ENCODE peak calls at places on chromosomes 13 and 19, in eight cellular contexts. One of them, this sample, is unnamed.

GRCh38 chr13:41199526-41199925 is 5.2 kb upstream of the KBTBD7 start:
- DNase-seq in stomach: no peak
- DNase-seq in SK-N-SH: no peak
- DNase-seq in K562: no peak
- DNase-seq in transverse colon: no peak
- DNase-seq in esophagus muscularis mucosa: no peak
- DNase-seq in endothelial cell of umbilical vein: no peak
- DNase-seq in GM23338: no peak
- DNase-seq in this sample: no peak

GRCh38 chr13:30714629-30715028 is 20.7 kb upstream of the ALOX5AP start:
- DNase-seq in stomach: no peak
- DNase-seq in SK-N-SH: no peak
- DNase-seq in K562: no peak
- DNase-seq in transverse colon: no peak
- DNase-seq in esophagus muscularis mucosa: no peak
- DNase-seq in endothelial cell of umbilical vein: no peak
- DNase-seq in GM23338: no peak
- DNase-seq in this sample: no peak

GRCh38 chr13:99396446-99396845 is 89.2 kb upstream of the GPR183 start:
- DNase-seq in stomach: peak
- DNase-seq in SK-N-SH: no peak
- DNase-seq in K562: no peak
- DNase-seq in transverse colon: no peak
- DNase-seq in esophagus muscularis mucosa: no peak
- DNase-seq in endothelial cell of umbilical vein: no peak
- DNase-seq in GM23338: no peak
- DNase-seq in this sample: no peak

GRCh38 chr19:55216461-55217198 is 7.3 kb upstream of the PTPRH start:
- DNase-seq in stomach: peak
- DNase-seq in SK-N-SH: peak
- DNase-seq in K562: peak
- DNase-seq in transverse colon: peak
- DNase-seq in esophagus muscularis mucosa: no peak
- DNase-seq in endothelial cell of umbilical vein: peak
- DNase-seq in GM23338: peak
- DNase-seq in this sample: peak

GRCh38 chr19:55284405-55285058 is 735 bp downstream of the BRSK1 start:
- DNase-seq in stomach: no peak
- DNase-seq in SK-N-SH: peak
- DNase-seq in K562: no peak
- DNase-seq in transverse colon: no peak
- DNase-seq in esophagus muscularis mucosa: no peak
- DNase-seq in endothelial cell of umbilical vein: no peak
- DNase-seq in GM23338: peak
- DNase-seq in this sample: no peak

GRCh38 chr13:27605099-27605498 is 15.2 kb downstream of the LNX2 start:
- DNase-seq in stomach: no peak
- DNase-seq in SK-N-SH: no peak
- DNase-seq in K562: no peak
- DNase-seq in transverse colon: no peak
- DNase-seq in esophagus muscularis mucosa: no peak
- DNase-seq in endothelial cell of umbilical vein: no peak
- DNase-seq in GM23338: no peak
- DNase-seq in this sample: no peak

GRCh38 chr19:46303345-46303701 is 6.5 kb downstream of the HIF3A start:
- DNase-seq in stomach: no peak
- DNase-seq in SK-N-SH: no peak
- DNase-seq in K562: no peak
- DNase-seq in transverse colon: no peak
- DNase-seq in esophagus muscularis mucosa: no peak
- DNase-seq in endothelial cell of umbilical vein: no peak
- DNase-seq in GM23338: peak
- DNase-seq in this sample: no peak

GRCh38 chr13:41457589-41458186 is 338 bp downstream of the RGCC start:
- DNase-seq in stomach: no peak
- DNase-seq in SK-N-SH: peak
- DNase-seq in K562: peak
- DNase-seq in transverse colon: no peak
- DNase-seq in esophagus muscularis mucosa: no peak
- DNase-seq in endothelial cell of umbilical vein: no peak
- DNase-seq in GM23338: peak
- DNase-seq in this sample: no peak

GRCh38 chr19:3039641-3040077 is 10.6 kb upstream of the TLE2 start:
- DNase-seq in stomach: no peak
- DNase-seq in SK-N-SH: no peak
- DNase-seq in K562: peak
- DNase-seq in transverse colon: no peak
- DNase-seq in esophagus muscularis mucosa: no peak
- DNase-seq in endothelial cell of umbilical vein: no peak
- DNase-seq in GM23338: peak
- DNase-seq in this sample: no peak

GRCh38 chr13:26867451-26868067 is 107.0 kb upstream of the GPR12 start:
- DNase-seq in stomach: no peak
- DNase-seq in SK-N-SH: no peak
- DNase-seq in K562: peak
- DNase-seq in transverse colon: no peak
- DNase-seq in esophagus muscularis mucosa: no peak
- DNase-seq in endothelial cell of umbilical vein: peak
- DNase-seq in GM23338: peak
- DNase-seq in this sample: no peak

GRCh38 chr13:109704771-109705628 is 81.4 kb downstream of the IRS2 start:
- DNase-seq in stomach: peak
- DNase-seq in SK-N-SH: no peak
- DNase-seq in K562: no peak
- DNase-seq in transverse colon: peak
- DNase-seq in esophagus muscularis mucosa: no peak
- DNase-seq in endothelial cell of umbilical vein: no peak
- DNase-seq in GM23338: no peak
- DNase-seq in this sample: no peak

GRCh38 chr19:18737954-18738351 is 53.2 kb downstream of the COMP start:
- DNase-seq in stomach: peak
- DNase-seq in SK-N-SH: no peak
- DNase-seq in K562: no peak
- DNase-seq in transverse colon: no peak
- DNase-seq in esophagus muscularis mucosa: no peak
- DNase-seq in endothelial cell of umbilical vein: no peak
- DNase-seq in GM23338: no peak
- DNase-seq in this sample: no peak

GRCh38 chr19:48493718-48494515 is 17.7 kb downstream of the LMTK3 start:
- DNase-seq in stomach: no peak
- DNase-seq in SK-N-SH: no peak
- DNase-seq in K562: no peak
- DNase-seq in transverse colon: no peak
- DNase-seq in esophagus muscularis mucosa: no peak
- DNase-seq in endothelial cell of umbilical vein: no peak
- DNase-seq in GM23338: peak
- DNase-seq in this sample: no peak

GRCh38 chr19:483332-484072 is 12.8 kb upstream of the MADCAM1 start:
- DNase-seq in stomach: no peak
- DNase-seq in SK-N-SH: peak
- DNase-seq in K562: no peak
- DNase-seq in transverse colon: no peak
- DNase-seq in esophagus muscularis mucosa: no peak
- DNase-seq in endothelial cell of umbilical vein: no peak
- DNase-seq in GM23338: no peak
- DNase-seq in this sample: no peak
- TF ChIP-seq POLR2AphosphoS5 in stomach: no peak
- TF ChIP-seq POLR2AphosphoS5 in SK-N-SH: no peak
- TF ChIP-seq POLR2AphosphoS5 in K562: no peak
- TF ChIP-seq POLR2AphosphoS5 in transverse colon: no peak
- TF ChIP-seq POLR2AphosphoS5 in esophagus muscularis mucosa: no peak
- TF ChIP-seq POLR2AphosphoS5 in endothelial cell of umbilical vein: no peak
- TF ChIP-seq POLR2AphosphoS5 in GM23338: no peak
- TF ChIP-seq POLR2AphosphoS5 in this sample: no peak

GRCh38 chr13:86932935-86933334 is 738.2 kb upstream of the SLITRK5 start:
- DNase-seq in stomach: no peak
- DNase-seq in SK-N-SH: no peak
- DNase-seq in K562: no peak
- DNase-seq in transverse colon: no peak
- DNase-seq in esophagus muscularis mucosa: no peak
- DNase-seq in endothelial cell of umbilical vein: no peak
- DNase-seq in GM23338: peak
- DNase-seq in this sample: no peak

GRCh38 chr13:86933676-86934075 is 737.5 kb upstream of the SLITRK5 start:
- DNase-seq in stomach: no peak
- DNase-seq in SK-N-SH: no peak
- DNase-seq in K562: no peak
- DNase-seq in transverse colon: no peak
- DNase-seq in esophagus muscularis mucosa: no peak
- DNase-seq in endothelial cell of umbilical vein: no peak
- DNase-seq in GM23338: peak
- DNase-seq in this sample: no peak
- TF ChIP-seq POLR2AphosphoS5 in stomach: no peak
- TF ChIP-seq POLR2AphosphoS5 in SK-N-SH: no peak
- TF ChIP-seq POLR2AphosphoS5 in K562: no peak
- TF ChIP-seq POLR2AphosphoS5 in transverse colon: no peak
- TF ChIP-seq POLR2AphosphoS5 in esophagus muscularis mucosa: no peak
- TF ChIP-seq POLR2AphosphoS5 in endothelial cell of umbilical vein: no peak
- TF ChIP-seq POLR2AphosphoS5 in GM23338: no peak
- TF ChIP-seq POLR2AphosphoS5 in this sample: no peak

GRCh38 chr13:23898101-23898500 is 799 bp upstream of the C1QTNF9B start:
- DNase-seq in stomach: no peak
- DNase-seq in SK-N-SH: no peak
- DNase-seq in K562: no peak
- DNase-seq in transverse colon: peak
- DNase-seq in esophagus muscularis mucosa: no peak
- DNase-seq in endothelial cell of umbilical vein: no peak
- DNase-seq in GM23338: no peak
- DNase-seq in this sample: no peak
- TF ChIP-seq POLR2AphosphoS5 in stomach: no peak
- TF ChIP-seq POLR2AphosphoS5 in SK-N-SH: no peak
- TF ChIP-seq POLR2AphosphoS5 in K562: no peak
- TF ChIP-seq POLR2AphosphoS5 in transverse colon: peak
- TF ChIP-seq POLR2AphosphoS5 in esophagus muscularis mucosa: no peak
- TF ChIP-seq POLR2AphosphoS5 in endothelial cell of umbilical vein: no peak
- TF ChIP-seq POLR2AphosphoS5 in GM23338: no peak
- TF ChIP-seq POLR2AphosphoS5 in this sample: no peak

GRCh38 chr19:9953802-9954542 is 17.7 kb upstream of the OLFM2 start:
- DNase-seq in stomach: no peak
- DNase-seq in SK-N-SH: no peak
- DNase-seq in K562: no peak
- DNase-seq in transverse colon: no peak
- DNase-seq in esophagus muscularis mucosa: no peak
- DNase-seq in endothelial cell of umbilical vein: no peak
- DNase-seq in GM23338: no peak
- DNase-seq in this sample: no peak

GRCh38 chr19:9956956-9957355 is 20.6 kb upstream of the OLFM2 start:
- DNase-seq in stomach: no peak
- DNase-seq in SK-N-SH: no peak
- DNase-seq in K562: no peak
- DNase-seq in transverse colon: no peak
- DNase-seq in esophagus muscularis mucosa: no peak
- DNase-seq in endothelial cell of umbilical vein: no peak
- DNase-seq in GM23338: no peak
- DNase-seq in this sample: no peak

GRCh38 chr19:9961103-9961502 is 24.8 kb upstream of the OLFM2 start:
- DNase-seq in stomach: no peak
- DNase-seq in SK-N-SH: no peak
- DNase-seq in K562: no peak
- DNase-seq in transverse colon: no peak
- DNase-seq in esophagus muscularis mucosa: no peak
- DNase-seq in endothelial cell of umbilical vein: no peak
- DNase-seq in GM23338: no peak
- DNase-seq in this sample: no peak

GRCh38 chr19:9962623-9963290 is 26.4 kb upstream of the OLFM2 start:
- DNase-seq in stomach: no peak
- DNase-seq in SK-N-SH: no peak
- DNase-seq in K562: no peak
- DNase-seq in transverse colon: no peak
- DNase-seq in esophagus muscularis mucosa: no peak
- DNase-seq in endothelial cell of umbilical vein: no peak
- DNase-seq in GM23338: no peak
- DNase-seq in this sample: no peak

DNA sequence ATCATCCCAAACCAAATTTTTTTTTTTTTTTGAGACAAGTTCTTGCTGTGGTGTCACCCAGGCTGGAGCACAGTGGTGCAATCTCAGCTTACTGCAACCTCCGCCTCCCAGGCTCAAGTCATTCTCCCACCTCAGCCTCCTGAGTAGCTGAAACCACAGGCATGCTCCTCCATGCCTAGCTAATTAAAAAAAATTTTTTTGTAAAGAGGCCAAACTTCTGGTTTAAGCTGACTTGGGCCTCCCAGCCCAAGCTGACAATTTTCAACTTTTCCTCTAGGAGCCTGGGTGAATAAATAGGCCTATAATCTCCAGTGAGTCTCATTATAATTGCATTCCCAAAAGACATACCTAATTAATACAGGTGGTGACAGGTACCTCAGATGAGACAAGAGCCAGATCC is 22.1 kb upstream of the OLFM2 start:
- DNase-seq in stomach: no peak
- DNase-seq in SK-N-SH: no peak
- DNase-seq in K562: no peak
- DNase-seq in transverse colon: no peak
- DNase-seq in esophagus muscularis mucosa: no peak
- DNase-seq in endothelial cell of umbilical vein: no peak
- DNase-seq in GM23338: no peak
- DNase-seq in this sample: no peak
- TF ChIP-seq POLR2AphosphoS5 in stomach: no peak
- TF ChIP-seq POLR2AphosphoS5 in SK-N-SH: no peak
- TF ChIP-seq POLR2AphosphoS5 in K562: no peak
- TF ChIP-seq POLR2AphosphoS5 in transverse colon: no peak
- TF ChIP-seq POLR2AphosphoS5 in esophagus muscularis mucosa: no peak
- TF ChIP-seq POLR2AphosphoS5 in endothelial cell of umbilical vein: no peak
- TF ChIP-seq POLR2AphosphoS5 in GM23338: no peak
- TF ChIP-seq POLR2AphosphoS5 in this sample: no peak

GRCh38 chr13:101700598-101700997 is 248.1 kb downstream of the ITGBL1 start:
- DNase-seq in stomach: no peak
- DNase-seq in SK-N-SH: no peak
- DNase-seq in K562: no peak
- DNase-seq in transverse colon: no peak
- DNase-seq in esophagus muscularis mucosa: no peak
- DNase-seq in endothelial cell of umbilical vein: peak
- DNase-seq in GM23338: no peak
- DNase-seq in this sample: no peak
- TF ChIP-seq POLR2AphosphoS5 in stomach: no peak
- TF ChIP-seq POLR2AphosphoS5 in SK-N-SH: no peak
- TF ChIP-seq POLR2AphosphoS5 in K562: no peak
- TF ChIP-seq POLR2AphosphoS5 in transverse colon: no peak
- TF ChIP-seq POLR2AphosphoS5 in esophagus muscularis mucosa: peak
- TF ChIP-seq POLR2AphosphoS5 in endothelial cell of umbilical vein: no peak
- TF ChIP-seq POLR2AphosphoS5 in GM23338: no peak
- TF ChIP-seq POLR2AphosphoS5 in this sample: no peak